ENCODE peak calls at places on chromosomes 11 and 22, in ten cellular contexts. H is endothelial cell, M is Daoy, T is GM13977, J is chondrocyte, V is C1 segment of cervical spinal cord, B is GM06990, I is AG09309, F is NCI-H345, X is T-cell. R is an unnamed sample.

GRCh38 chr11:128903248-128904041 is 12.3 kb downstream of the KCNJ5 start:
- DNase-seq in H (peak), M (peak), T (no peak), J (no peak), V (peak), B (no peak), I (no peak), F (no peak), X (no peak), R (no peak)

GRCh38 chr11:47239889-47240288 is 8.7 kb downstream of the ACP2 start:
- DNase-seq in H (no peak), M (no peak), T (no peak), J (no peak), V (no peak), B (no peak), I (no peak), F (no peak), X (no peak), R (no peak)

GRCh38 chr11:105870521-105871113 is 151.4 kb downstream of the MSANTD4 start:
- DNase-seq in H (no peak), M (no peak), T (no peak), J (no peak), V (no peak), B (no peak), I (no peak), F (no peak), X (no peak), R (no peak)

GRCh38 chr22:45096256-45096907 is 67.3 kb upstream of the NUP50 start:
- DNase-seq in H (peak), M (peak), T (peak), J (peak), V (peak), B (no peak), I (no peak), F (peak), X (peak), R (peak)

GRCh38 chr11:30016588-30017363 is at the start of gene KCNA4:
- DNase-seq in H (peak), M (peak), T (no peak), J (peak), V (no peak), B (no peak), I (no peak), F (no peak), X (no peak), R (no peak)

GRCh38 chr11:64863381-64864060 is 14.9 kb downstream of the EHD1 start:
- DNase-seq in H (no peak), M (no peak), T (no peak), J (no peak), V (peak), B (no peak), I (no peak), F (no peak), X (no peak), R (no peak)

GRCh38 chr11:19196458-19196857 is 5.3 kb downstream of the CSRP3 start:
- DNase-seq in H (no peak), M (no peak), T (no peak), J (no peak), V (no peak), B (no peak), I (no peak), F (no peak), X (no peak), R (no peak)

GRCh38 chr22:24975813-24976341 is 23.4 kb downstream of the KIAA1671 start:
- DNase-seq in H (no peak), M (no peak), T (no peak), J (no peak), V (peak), B (no peak), I (no peak), F (no peak), X (no peak), R (no peak)

GRCh38 chr22:50059185-50059880 is 1.2 kb upstream of the TTLL8 start:
- DNase-seq in H (peak), M (peak), T (no peak), J (no peak), V (no peak), B (no peak), I (peak), F (no peak), X (no peak), R (peak)

GRCh38 chr22:20440637-20441591 is 3.3 kb upstream of the SCARF2 start:
- DNase-seq in H (no peak), M (no peak), T (peak), J (peak), V (no peak), B (no peak), I (no peak), F (no peak), X (no peak), R (no peak)

GRCh38 chr11:13318498-13319295 is 41.1 kb downstream of the BMAL1 start:
- DNase-seq in H (no peak), M (no peak), T (peak), J (no peak), V (no peak), B (no peak), I (no peak), F (no peak), X (no peak), R (no peak)

GRCh38 chr11:43359432-43359818 is 705 bp downstream of the TTC17 start:
- DNase-seq in H (peak), M (peak), T (peak), J (no peak), V (no peak), B (no peak), I (no peak), F (no peak), X (peak), R (no peak)

GRCh38 chr11:131852757-131853156 is 482.3 kb downstream of the NTM start:
- DNase-seq in H (no peak), M (no peak), T (no peak), J (no peak), V (no peak), B (no peak), I (no peak), F (no peak), X (no peak), R (no peak)

GRCh38 chr11:33869511-33870422 is 22.1 kb downstream of the LMO2 start:
- DNase-seq in H (peak), M (peak), T (peak), J (no peak), V (peak), B (peak), I (no peak), F (peak), X (no peak), R (peak)

GRCh38 chr11:70758206-70758605 is 359.9 kb downstream of the CTTN start:
- DNase-seq in H (no peak), M (no peak), T (no peak), J (no peak), V (no peak), B (no peak), I (no peak), F (no peak), X (no peak), R (no peak)

GRCh38 chr11:108819957-108820356 is 155.1 kb downstream of the DDX10 start:
- DNase-seq in H (no peak), M (no peak), T (no peak), J (no peak), V (no peak), B (no peak), I (no peak), F (no peak), X (no peak), R (no peak)

GRCh38 chr22:38135133-38135706 is 24.7 kb upstream of the BAIAP2L2 start:
- DNase-seq in H (no peak), M (peak), T (no peak), J (no peak), V (no peak), B (no peak), I (peak), F (no peak), X (no peak), R (peak)

GRCh38 chr11:118928870-118929495 is 3.3 kb upstream of the BCL9L start:
- DNase-seq in H (peak), M (peak), T (no peak), J (no peak), V (peak), B (no peak), I (no peak), F (peak), X (no peak), R (peak)

GRCh38 chr11:75311858-75312288 is 39.6 kb downstream of the ARRB1 start:
- DNase-seq in H (no peak), M (peak), T (no peak), J (no peak), V (peak), B (no peak), I (no peak), F (no peak), X (no peak), R (no peak)

GRCh38 chr11:67468056-67468455 is 995 bp downstream of the TMEM134 start:
- DNase-seq in H (no peak), M (peak), T (no peak), J (no peak), V (peak), B (peak), I (no peak), F (peak), X (no peak), R (peak)